ENCODE peak calls at places on chromosomes 12 and 14, in ten cellular contexts. B is AG10803, J is pancreas, Z is lung, P is heart left ventricle, A is ascending aorta, M is breast epithelium, N is H9, K is right lobe of liver, R is tibial artery. D is an unnamed sample.

GRCh38 chr14:88729159-88729558 is 63.6 kb downstream of the EML5 start:
- DNase-seq in B (no peak), J (no peak), Z (no peak), P (no peak), A (no peak), M (no peak), N (no peak), K (no peak), R (no peak), D (no peak)

GRCh38 chr12:51906452-51907082 is 737 bp upstream of the ACVRL1 start:
- DNase-seq in B (no peak), J (peak), Z (no peak), P (peak), A (no peak), M (no peak), N (no peak), K (no peak), R (peak), D (no peak)

GRCh38 chr14:68968721-68969120 is 10.4 kb downstream of the ACTN1 start:
- DNase-seq in B (no peak), J (peak), Z (no peak), P (no peak), A (no peak), M (no peak), N (no peak), K (no peak), R (no peak), D (no peak)

GRCh38 chr12:12999959-13000615 is at the start of gene HEBP1:
- DNase-seq in B (peak), J (peak), Z (peak), P (peak), A (peak), M (peak), N (peak), K (peak), R (peak), D (peak)

GRCh38 chr12:119012179-119012578 is 30.8 kb downstream of the SRRM4 start:
- DNase-seq in B (no peak), J (no peak), Z (no peak), P (no peak), A (no peak), M (no peak), N (peak), K (no peak), R (no peak), D (no peak)

GRCh38 chr12:7934560-7935463 is 1.2 kb downstream of the SLC2A3 start:
- DNase-seq in B (no peak), J (no peak), Z (no peak), P (no peak), A (no peak), M (no peak), N (no peak), K (peak), R (no peak), D (no peak)

GRCh38 chr12:99907210-99907609 is 77.5 kb downstream of the ANKS1B start:
- DNase-seq in B (no peak), J (no peak), Z (no peak), P (no peak), A (no peak), M (no peak), N (no peak), K (no peak), R (no peak), D (no peak)

GRCh38 chr12:121514184-121514742 is 66.6 kb downstream of the KDM2B start:
- DNase-seq in B (no peak), J (no peak), Z (no peak), P (no peak), A (no peak), M (no peak), N (no peak), K (no peak), R (no peak), D (no peak)

GRCh38 chr12:128808651-128809050 is 15.1 kb downstream of the SLC15A4 start:
- DNase-seq in B (no peak), J (no peak), Z (no peak), P (no peak), A (no peak), M (no peak), N (no peak), K (no peak), R (no peak), D (no peak)

GRCh38 chr12:64181504-64182291 is 40.4 kb downstream of the KICS2 start:
- DNase-seq in B (peak), J (no peak), Z (peak), P (peak), A (no peak), M (no peak), N (peak), K (peak), R (peak), D (no peak)

GRCh38 chr12:78208106-78208505 is 377.4 kb downstream of the NAV3 start:
- DNase-seq in B (no peak), J (no peak), Z (no peak), P (no peak), A (no peak), M (no peak), N (no peak), K (no peak), R (no peak), D (no peak)

GRCh38 chr12:19962192-19962591 is 406.1 kb upstream of the PDE3A start:
- DNase-seq in B (no peak), J (no peak), Z (no peak), P (peak), A (no peak), M (no peak), N (no peak), K (no peak), R (no peak), D (no peak)

GRCh38 chr14:100640481-100641273 is 53.5 kb upstream of the BEGAIN start:
- DNase-seq in B (no peak), J (no peak), Z (no peak), P (no peak), A (no peak), M (no peak), N (no peak), K (no peak), R (no peak), D (no peak)

GRCh38 chr14:102594514-102595175 is 2.2 kb downstream of the RCOR1 start:
- DNase-seq in B (peak), J (peak), Z (peak), P (peak), A (no peak), M (peak), N (no peak), K (peak), R (no peak), D (no peak)

DNA sequence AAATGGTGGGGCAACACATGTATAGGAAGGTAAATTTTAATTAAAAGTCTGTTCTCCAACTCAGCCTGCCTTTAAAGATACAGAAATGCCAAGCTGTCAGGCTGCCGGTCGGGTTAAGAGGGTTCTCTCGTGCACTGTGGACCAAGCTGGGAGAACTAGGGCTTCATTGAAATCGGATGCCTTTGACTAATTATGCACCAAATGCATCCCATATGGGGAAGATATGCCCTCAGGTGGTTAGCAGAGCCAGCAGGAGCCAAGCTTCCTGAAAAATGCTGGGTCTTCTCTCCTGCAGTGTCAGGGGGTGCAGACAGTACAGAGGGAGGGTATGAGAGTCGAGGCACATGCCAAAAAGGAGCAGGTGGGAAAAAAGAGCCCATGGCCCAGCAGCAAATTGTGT is 236.1 kb downstream of the CACNA1C start:
- DNase-seq in B (peak), J (no peak), Z (no peak), P (no peak), A (no peak), M (no peak), N (no peak), K (no peak), R (no peak), D (no peak)
- TF ChIP-seq CTCF in B (no peak), J (no peak), Z (no peak), P (no peak), A (no peak), M (no peak), N (no peak), K (no peak), R (no peak), D (no peak)

GRCh38 chr14:69992564-69992963 is 113.3 kb downstream of the SMOC1 start:
- DNase-seq in B (no peak), J (no peak), Z (no peak), P (no peak), A (no peak), M (no peak), N (no peak), K (no peak), R (no peak), D (no peak)
- TF ChIP-seq CTCF in B (no peak), J (no peak), Z (no peak), P (no peak), A (no peak), M (no peak), N (no peak), K (no peak), R (no peak), D (no peak)

DNA sequence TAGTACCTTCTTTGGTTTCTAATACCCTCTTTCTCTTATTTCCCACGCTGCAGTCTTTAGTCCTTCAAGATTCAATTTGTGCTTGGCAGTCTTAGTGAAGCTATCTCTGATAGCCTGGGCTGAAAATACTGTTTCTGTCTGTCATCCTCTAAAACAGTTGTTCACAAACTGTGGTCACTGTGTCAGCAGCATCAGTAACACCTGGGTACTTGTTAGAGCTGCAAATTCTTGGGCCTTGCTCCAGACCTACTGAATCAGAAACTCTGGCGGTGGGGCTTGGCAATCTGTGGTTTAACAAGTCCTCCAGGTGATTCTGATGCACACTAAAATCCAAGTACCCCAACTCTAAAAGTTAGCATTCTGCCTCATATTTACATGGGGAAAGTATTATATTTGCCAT is 217.5 kb upstream of the SEL1L start:
- DNase-seq in B (no peak), J (no peak), Z (no peak), P (no peak), A (no peak), M (no peak), N (no peak), K (no peak), R (no peak), D (no peak)
- TF ChIP-seq CTCF in B (no peak), J (no peak), Z (no peak), P (no peak), A (no peak), M (no peak), N (no peak), K (no peak), R (no peak), D (no peak)

DNA sequence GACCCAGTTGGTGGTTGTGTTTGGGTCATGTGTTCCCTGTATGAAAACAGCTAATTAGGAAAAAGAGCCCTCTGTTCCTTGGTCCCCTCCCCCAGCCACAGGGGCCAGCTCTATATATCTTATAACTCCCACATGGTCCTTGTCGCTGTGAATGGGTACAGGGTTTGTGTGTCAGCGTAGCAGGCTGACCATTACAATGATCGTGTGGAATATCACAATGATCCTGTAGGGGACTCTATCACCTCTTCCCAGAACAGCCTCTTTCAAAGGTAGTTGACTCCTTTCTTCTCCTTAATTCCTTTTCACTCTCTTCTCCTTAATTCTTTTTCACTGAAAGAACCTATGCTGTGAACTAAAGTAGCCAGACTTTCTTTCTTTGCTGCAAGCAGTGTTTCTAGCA is 51.6 kb upstream of the RIC8B start:
- DNase-seq in B (no peak), J (no peak), Z (no peak), P (no peak), A (no peak), M (no peak), N (no peak), K (no peak), R (no peak), D (peak)
- TF ChIP-seq CTCF in B (no peak), J (no peak), Z (no peak), P (no peak), A (peak), M (no peak), N (peak), K (peak), R (no peak), D (no peak)

DNA sequence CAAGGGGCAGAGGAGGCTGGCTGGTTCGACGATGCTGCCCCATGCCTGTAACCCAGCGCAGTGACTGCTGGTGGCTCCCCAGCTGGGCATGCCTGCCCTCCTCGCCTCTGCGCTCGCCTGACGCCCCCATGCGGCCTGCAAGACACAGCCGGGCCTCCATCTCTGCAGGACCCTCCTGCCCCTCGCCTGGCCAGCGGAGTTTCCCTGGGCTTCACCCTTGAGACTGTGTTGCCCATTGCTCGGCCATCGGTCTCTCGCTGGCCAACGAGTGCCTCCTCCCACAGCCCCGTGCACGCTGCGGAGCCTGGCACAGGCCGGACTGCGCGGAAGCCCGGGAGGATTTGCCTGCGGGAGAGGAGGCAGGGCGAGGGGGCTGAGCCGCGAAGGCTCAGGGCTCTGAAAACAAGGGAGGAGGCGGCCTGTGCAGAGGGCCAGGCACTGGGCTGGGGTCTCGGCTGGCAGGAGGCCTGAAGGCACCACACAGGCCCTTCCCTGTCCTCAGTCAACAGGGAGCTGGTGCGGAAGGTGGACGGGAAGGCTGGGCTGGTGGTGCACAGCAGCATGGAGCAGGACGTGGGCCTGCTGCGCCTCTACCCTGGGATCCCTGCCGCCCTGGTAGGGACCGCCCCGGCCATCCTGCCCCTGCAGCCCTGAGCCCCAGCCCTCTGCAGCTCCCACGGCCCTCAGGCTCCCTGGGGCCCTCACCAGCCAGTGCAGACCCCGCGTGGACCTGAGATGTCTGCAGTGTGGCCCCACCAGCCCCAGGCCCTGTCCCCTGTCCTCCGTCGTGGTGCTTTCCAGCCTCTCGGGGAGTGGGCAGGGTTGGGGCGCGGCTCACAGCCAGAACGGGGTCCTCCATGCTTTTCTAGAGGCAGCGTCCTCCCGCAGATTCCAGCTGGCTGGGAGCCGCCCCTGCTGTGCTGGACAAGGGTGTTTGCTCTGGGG is 17.8 kb downstream of the ASPG start:
- DNase-seq in B (no peak), J (peak), Z (no peak), P (no peak), A (no peak), M (peak), N (peak), K (peak), R (peak), D (no peak)
- TF ChIP-seq CTCF in B (no peak), J (no peak), Z (no peak), P (no peak), A (no peak), M (no peak), N (peak), K (no peak), R (no peak), D (no peak)

GRCh38 chr14:61190341-61190740 is 90.8 kb downstream of the TMEM30B start:
- DNase-seq in B (peak), J (no peak), Z (no peak), P (no peak), A (no peak), M (no peak), N (no peak), K (no peak), R (no peak), D (no peak)

GRCh38 chr14:61187642-61187905 is 93.6 kb downstream of the TMEM30B start:
- DNase-seq in B (no peak), J (no peak), Z (no peak), P (no peak), A (no peak), M (no peak), N (no peak), K (no peak), R (no peak), D (no peak)

GRCh38 chr14:61188196-61188595 is 92.9 kb downstream of the TMEM30B start:
- DNase-seq in B (no peak), J (peak), Z (no peak), P (peak), A (no peak), M (peak), N (peak), K (peak), R (peak), D (no peak)

GRCh38 chr14:61186793-61187641 is 94.1 kb downstream of the TMEM30B start:
- DNase-seq in B (no peak), J (no peak), Z (no peak), P (no peak), A (no peak), M (no peak), N (no peak), K (no peak), R (no peak), D (no peak)

GRCh38 chr14:61188936-61189808 is 92.0 kb downstream of the TMEM30B start:
- DNase-seq in B (peak), J (peak), Z (peak), P (peak), A (no peak), M (peak), N (peak), K (peak), R (peak), D (peak)
- TF ChIP-seq CTCF in B (peak), J (no peak), Z (no peak), P (peak), A (peak), M (peak), N (peak), K (peak), R (peak), D (peak)

GRCh38 chr12:113462117-113462774 is 9.4 kb downstream of the LHX5 start:
- DNase-seq in B (peak), J (peak), Z (peak), P (peak), A (no peak), M (peak), N (peak), K (peak), R (peak), D (no peak)

GRCh38 chr12:113463746-113464743 is 7.6 kb downstream of the LHX5 start:
- DNase-seq in B (no peak), J (no peak), Z (no peak), P (no peak), A (no peak), M (no peak), N (peak), K (no peak), R (no peak), D (no peak)

GRCh38 chr12:113459981-113460380 is 11.7 kb downstream of the LHX5 start:
- DNase-seq in B (no peak), J (no peak), Z (no peak), P (no peak), A (no peak), M (no peak), N (no peak), K (no peak), R (no peak), D (no peak)

GRCh38 chr12:113462880-113463745 is 8.6 kb downstream of the LHX5 start:
- DNase-seq in B (no peak), J (no peak), Z (no peak), P (no peak), A (no peak), M (no peak), N (peak), K (no peak), R (no peak), D (no peak)

DNA sequence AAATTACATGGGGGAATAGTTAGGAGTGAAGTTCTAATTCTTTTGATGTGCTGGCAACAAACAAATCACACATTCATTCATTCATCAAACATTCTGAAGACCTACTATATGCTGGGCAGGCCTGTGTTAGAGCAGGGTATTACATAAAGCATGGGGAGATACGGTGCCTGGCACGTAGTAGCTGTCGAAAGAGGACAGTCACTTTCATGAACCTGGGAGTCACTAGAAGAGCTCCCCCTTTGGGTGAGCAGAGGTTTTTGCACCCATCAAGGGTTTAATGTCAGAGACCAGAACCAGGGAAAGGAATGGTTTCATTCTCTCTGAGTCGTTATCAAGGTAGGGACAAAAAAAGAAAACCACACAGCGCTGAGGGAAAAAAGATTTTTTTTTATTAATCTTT is 10.0 kb downstream of the LHX5 start:
- DNase-seq in B (peak), J (no peak), Z (no peak), P (no peak), A (no peak), M (no peak), N (peak), K (no peak), R (no peak), D (no peak)
- TF ChIP-seq CTCF in B (peak), J (no peak), Z (no peak), P (no peak), A (no peak), M (no peak), N (peak), K (peak), R (no peak), D (peak)

DNA sequence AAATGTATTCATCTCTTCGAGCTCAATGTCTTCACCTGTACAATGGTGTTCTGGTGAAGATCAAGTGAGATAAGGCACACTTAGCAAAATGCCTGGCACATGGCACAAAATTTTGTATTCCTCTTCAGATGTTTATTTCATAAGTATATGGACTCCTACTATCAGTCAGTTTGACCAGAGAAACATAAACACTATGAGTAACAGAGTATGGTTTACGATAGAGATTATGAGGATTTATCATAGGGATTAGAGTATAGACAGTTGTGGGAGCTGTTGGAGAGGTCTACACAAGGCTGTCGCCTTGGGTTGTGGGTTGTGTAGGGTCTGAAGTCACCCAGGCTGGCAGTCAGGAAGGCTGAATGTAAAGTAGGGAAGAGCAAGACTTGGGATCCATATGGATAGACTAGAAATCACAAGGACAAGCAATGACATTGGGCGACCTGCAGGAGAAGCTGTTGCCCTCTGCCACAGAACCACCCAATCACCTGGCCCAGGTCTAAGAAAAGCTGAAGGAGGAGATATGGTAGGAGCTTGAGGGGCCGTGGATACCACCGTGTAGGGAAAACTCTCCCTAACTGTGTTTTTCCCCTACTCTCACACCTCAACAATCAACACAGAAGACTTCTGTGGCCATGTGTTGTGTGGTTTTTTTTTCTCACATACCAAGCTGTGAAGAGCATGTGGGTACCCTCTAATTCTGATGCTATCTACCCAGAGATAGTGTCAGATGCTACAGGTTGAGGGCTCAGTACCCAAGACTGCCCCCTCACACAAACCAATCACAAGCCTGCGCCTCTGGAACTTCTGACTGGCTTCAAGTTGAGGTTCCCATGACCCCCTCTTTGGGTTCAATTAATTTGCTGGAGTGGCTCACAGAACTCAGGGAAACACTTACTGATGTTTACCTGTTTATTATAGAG is 27.2 kb upstream of the RESF1 start:
- DNase-seq in B (no peak), J (no peak), Z (no peak), P (no peak), A (no peak), M (no peak), N (peak), K (no peak), R (no peak), D (no peak)
- TF ChIP-seq CTCF in B (no peak), J (no peak), Z (no peak), P (no peak), A (no peak), M (no peak), N (peak), K (no peak), R (no peak), D (no peak)

D was measured in osteocyte.